ENCODE peak calls at places on chromosomes 7 and 10, in four cellular contexts. I, W, G and J are unnamed samples.

GRCh38 chr10:71978476-71978875 is 14.3 kb downstream of the CHST3 start:
- DNase-seq in I (no peak), W (no peak), G (no peak), J (peak; percentile 9)

GRCh38 chr7:84125654-84126053 is 68.9 kb downstream of the SEMA3A start:
- DNase-seq in I (no peak), W (no peak), G (no peak), J (no peak)

GRCh38 chr10:14904316-14904732 is 25.7 kb downstream of the SUV39H2 start:
- DNase-seq in I (peak; percentile 4), W (no peak), G (no peak), J (peak; percentile 41)

GRCh38 chr7:519429-519973 is at the start of gene PDGFA:
- DNase-seq in I (no peak), W (peak; percentile 70), G (peak; percentile 26), J (peak; percentile 77)

GRCh38 chr7:44217133-44217714 is 16.4 kb downstream of the YKT6 start:
- DNase-seq in I (no peak), W (no peak), G (no peak), J (no peak)

GRCh38 chr7:75638607-75639070 is 100.1 kb downstream of the HIP1 start:
- DNase-seq in I (peak; percentile 75), W (no peak), G (no peak), J (no peak)

GRCh38 chr7:23654508-23654907 is 25.5 kb upstream of the FAM221A start:
- DNase-seq in I (no peak), W (peak; percentile 0), G (no peak), J (peak; percentile 37)

GRCh38 chr10:95560288-95561199 is 627 bp downstream of the SORBS1 start:
- DNase-seq in I (peak; percentile 82), W (no peak), G (peak; percentile 44), J (peak; percentile 27)

GRCh38 chr10:22648547-22648961 is 65.8 kb downstream of the PIP4K2A start:
- DNase-seq in I (no peak), W (no peak), G (no peak), J (no peak)

GRCh38 chr7:81684513-81685262 is 85.2 kb downstream of the HGF start:
- DNase-seq in I (peak; percentile 58), W (peak; percentile 43), G (no peak), J (peak; percentile 97)

GRCh38 chr7:157513682-157514081 is 176.9 kb downstream of the DNAJB6 start:
- DNase-seq in I (no peak), W (no peak), G (no peak), J (peak; percentile 41)

GRCh38 chr10:31896972-31897384 is 31.7 kb downstream of the ARHGAP12 start:
- DNase-seq in I (no peak), W (no peak), G (no peak), J (no peak)

GRCh38 chr7:106717997-106718871 is 57.3 kb upstream of the CCDC71L start:
- DNase-seq in I (no peak), W (no peak), G (no peak), J (peak; percentile 96)

GRCh38 chr7:46900312-46901263 is 681.3 kb downstream of the TNS3 start:
- DNase-seq in I (no peak), W (no peak), G (no peak), J (no peak)

GRCh38 chr10:60491162-60491561 is 101.5 kb upstream of the ANK3 start:
- DNase-seq in I (no peak), W (no peak), G (no peak), J (no peak)

GRCh38 chr10:31034041-31034918 is 2.6 kb upstream of the ZNF438 start:
- DNase-seq in I (no peak), W (no peak), G (no peak), J (no peak)

GRCh38 chr7:90828601-90829000 is 232.5 kb downstream of the CDK14 start:
- DNase-seq in I (no peak), W (no peak), G (no peak), J (no peak)

GRCh38 chr10:51867956-51868355 is 168.6 kb upstream of the CSTF2T start:
- DNase-seq in I (no peak), W (no peak), G (no peak), J (no peak)

GRCh38 chr7:131921016-131921415 is 364.6 kb upstream of the PODXL start:
- DNase-seq in I (no peak), W (no peak), G (no peak), J (no peak)

GRCh38 chr10:92760609-92761008 is 70.9 kb downstream of the HHEX start:
- DNase-seq in I (no peak), W (no peak), G (no peak), J (peak; percentile 48)

GRCh38 chr7:52017802-52018679 is 701.4 kb upstream of the COBL start:
- DNase-seq in I (peak; percentile 16), W (peak; percentile 2), G (no peak), J (peak; percentile 66)

GRCh38 chr10:130169136-130169888 is 33.1 kb downstream of the GLRX3 start:
- DNase-seq in I (peak; percentile 18), W (no peak), G (no peak), J (no peak)

GRCh38 chr10:4512557-4513286 is 313.3 kb upstream of the AKR1E2 start:
- DNase-seq in I (no peak), W (no peak), G (no peak), J (peak; percentile 40)

GRCh38 chr7:32335107-32335506 is 155.1 kb downstream of the LSM5 start:
- DNase-seq in I (no peak), W (no peak), G (no peak), J (no peak)

GRCh38 chr10:127527320-127527719 is 21.8 kb upstream of the NPS start:
- DNase-seq in I (no peak), W (no peak), G (no peak), J (no peak)

GRCh38 chr10:130226012-130226411 is 89.8 kb downstream of the GLRX3 start:
- DNase-seq in I (no peak), W (no peak), G (no peak), J (no peak)